ENCODE peak calls at places on chromosomes 3 and 15, in seven cellular contexts. T is NB4; J is hepatic stellate cell; D is stimulated activated CD4-positive, alpha-beta T cell treated with anti-CD3 and anti-CD28 coated beads, Interleukin-2, amount 100 ng/mL, for 48 hours; X is heart left ventricle; O is NCI-H2107; N is amniotic epithelial cell. P is an unnamed sample.

GRCh38 chr3:50204804-50205718 is at the start of gene SLC38A3:
- DNase-seq in D (no peak), O (no peak), J (no peak), X (peak; percentile 72), N (no peak), T (peak; percentile 44), P (no peak)

GRCh38 chr15:39140060-39140604 is 440.7 kb upstream of the THBS1 start:
- DNase-seq in N (peak; percentile 94), T (no peak), X (no peak), J (no peak), O (no peak), D (no peak), P (peak; percentile 93)

GRCh38 chr3:11826628-11827265 is 19.9 kb downstream of the TAMM41 start:
- DNase-seq in J (no peak), N (peak; percentile 98), O (no peak), D (no peak), T (no peak), X (no peak), P (peak; percentile 78)

GRCh38 chr3:8843347-8843746 is 73.9 kb upstream of the OXTR start:
- DNase-seq in N (no peak), D (no peak), O (no peak), T (no peak), X (no peak), J (no peak), P (no peak)

GRCh38 chr15:71098920-71099319 is 16.4 kb upstream of the THSD4 start:
- DNase-seq in D (no peak), O (no peak), T (no peak), X (no peak), N (no peak), J (no peak), P (no peak)

GRCh38 chr3:30502742-30503073 is 103.7 kb upstream of the TGFBR2 start:
- DNase-seq in N (peak; percentile 82), X (no peak), D (no peak), T (no peak), O (no peak), J (no peak), P (no peak)

GRCh38 chr15:55108448-55108847 is 88.3 kb downstream of the RSL24D1 start:
- DNase-seq in X (no peak), O (no peak), D (no peak), J (no peak), N (no peak), T (no peak), P (no peak)

GRCh38 chr15:66802087-66803001 is 100.3 kb downstream of the SMAD6 start:
- DNase-seq in O (no peak), N (peak; percentile 77), J (no peak), X (no peak), D (no peak), T (peak; percentile 21), P (peak; percentile 54)

GRCh38 chr3:41143421-41144031 is 55.8 kb upstream of the CTNNB1 start:
- DNase-seq in O (no peak), J (no peak), N (no peak), D (no peak), T (no peak), X (no peak), P (no peak)

GRCh38 chr3:25663324-25664065 is 1.2 kb downstream of the TOP2B start:
- DNase-seq in N (peak; percentile 24), T (peak; percentile 53), J (no peak), D (peak; percentile 4), O (peak; percentile 4), X (no peak), P (peak; percentile 31)

GRCh38 chr3:139627759-139628158 is 50.0 kb downstream of the NMNAT3 start:
- DNase-seq in J (no peak), T (no peak), O (no peak), D (no peak), N (no peak), X (no peak), P (no peak)

GRCh38 chr15:40763801-40764765 is at the start of gene GCHFR:
- DNase-seq in J (peak; percentile 86), N (peak; percentile 53), O (no peak), D (peak; percentile 60), T (peak; percentile 80), X (peak; percentile 87), P (peak; percentile 66)

GRCh38 chr3:55402886-55403605 is 84.1 kb downstream of the WNT5A start:
- DNase-seq in O (no peak), N (no peak), T (no peak), D (no peak), J (no peak), X (no peak), P (peak; percentile 30)

GRCh38 chr3:188522115-188522514 is 368.2 kb downstream of the LPP start:
- DNase-seq in O (no peak), N (no peak), X (no peak), J (no peak), D (no peak), T (no peak), P (no peak)

GRCh38 chr3:33879540-33879939 is 81.1 kb downstream of the PDCD6IP start:
- DNase-seq in T (no peak), J (no peak), N (no peak), D (no peak), X (no peak), O (peak; percentile 16), P (no peak)

GRCh38 chr15:68310178-68310810 is 32.7 kb downstream of the FEM1B start:
- DNase-seq in D (no peak), X (peak; percentile 57), O (no peak), T (no peak), J (no peak), N (no peak), P (peak; percentile 33)

GRCh38 chr3:144636833-144637232 is 665.2 kb downstream of the DIPK2A start:
- DNase-seq in O (no peak), T (no peak), D (no peak), J (no peak), X (no peak), N (no peak), P (no peak)

GRCh38 chr3:171427771-171428320 is 32.4 kb downstream of the TNIK start:
- DNase-seq in T (peak; percentile 7), N (no peak), D (no peak), X (no peak), J (no peak), O (no peak), P (no peak)

GRCh38 chr3:182644800-182645433 is 148.4 kb upstream of the ATP11B start:
- DNase-seq in J (no peak), O (no peak), D (peak; percentile 31), X (no peak), T (no peak), N (no peak), P (no peak)

GRCh38 chr3:168878655-168879054 is 782.9 kb upstream of the GOLIM4 start:
- DNase-seq in D (no peak), X (no peak), J (no peak), N (peak; percentile 31), T (no peak), O (no peak), P (no peak)

P was measured in fibroblast of villous mesenchyme.